ENCODE peak calls at places on chromosomes 2 and 18, in ten cellular contexts. V is activated CD8-positive, alpha-beta memory T cell treated with anti-CD3 and anti-CD28 coated beads, Interleukin-2, amount 50 U/mL, for 4 hours; B is GM12865; M is HT-29; Y is HS-5; R is GM03348; T is EL; Z is brain microvascular endothelial cell; D is activated CD4-positive, CD25-positive, alpha-beta regulatory T cell; A is IMR-90. U is an unnamed sample.

GRCh38 chr2:62147610-62148301 is 48.2 kb upstream of the B3GNT2 start:
- DNase-seq in V (no peak), B (no peak), M (no peak), Y (peak), R (peak), T (peak), Z (peak), D (no peak), A (peak), U (no peak)

GRCh38 chr2:216349366-216349765 is 22.9 kb downstream of the MARCHF4 start:
- DNase-seq in V (no peak), B (no peak), M (no peak), Y (no peak), R (no peak), T (no peak), Z (no peak), D (no peak), A (no peak), U (no peak)

GRCh38 chr18:42114310-42114943 is 159.4 kb downstream of the PIK3C3 start:
- DNase-seq in V (peak), B (peak), M (peak), Y (peak), R (peak), T (peak), Z (peak), D (no peak), A (peak), U (peak)

GRCh38 chr2:127857494-127857818 is 499 bp downstream of the POLR2D start:
- DNase-seq in V (no peak), B (peak), M (peak), Y (peak), R (no peak), T (peak), Z (no peak), D (no peak), A (no peak), U (peak)

GRCh38 chr2:38057651-38058410 is 18.1 kb downstream of the CYP1B1 start:
- DNase-seq in V (no peak), B (no peak), M (no peak), Y (no peak), R (no peak), T (no peak), Z (no peak), D (no peak), A (no peak), U (no peak)

GRCh38 chr18:23824704-23825103 is 135.5 kb downstream of the LAMA3 start:
- DNase-seq in V (no peak), B (no peak), M (peak), Y (no peak), R (no peak), T (peak), Z (no peak), D (no peak), A (peak), U (no peak)

GRCh38 chr2:128808462-128809255 is 490.0 kb upstream of the HS6ST1 start:
- DNase-seq in V (no peak), B (no peak), M (peak), Y (peak), R (no peak), T (no peak), Z (peak), D (no peak), A (peak), U (no peak)

GRCh38 chr2:113012436-113013335 is 7.4 kb downstream of the IL36A start:
- DNase-seq in V (no peak), B (no peak), M (no peak), Y (peak), R (no peak), T (peak), Z (peak), D (no peak), A (peak), U (no peak)

GRCh38 chr2:219161097-219161496 is 482 bp upstream of the NHEJ1 start:
- DNase-seq in V (no peak), B (no peak), M (no peak), Y (no peak), R (no peak), T (no peak), Z (no peak), D (no peak), A (no peak), U (no peak)

GRCh38 chr2:175218551-175218950 is 37.0 kb upstream of the ATP5MC3 start:
- DNase-seq in V (no peak), B (no peak), M (no peak), Y (no peak), R (no peak), T (no peak), Z (no peak), D (no peak), A (no peak), U (no peak)

GRCh38 chr2:61426267-61426897 is 44.5 kb downstream of the USP34 start:
- DNase-seq in V (peak), B (peak), M (peak), Y (no peak), R (peak), T (peak), Z (no peak), D (peak), A (no peak), U (peak)

GRCh38 chr2:85231242-85231805 is 96.5 kb downstream of the TGOLN2 start:
- DNase-seq in V (no peak), B (no peak), M (no peak), Y (no peak), R (no peak), T (no peak), Z (no peak), D (no peak), A (no peak), U (no peak)

GRCh38 chr18:79784965-79785770 is 12.6 kb upstream of the KCNG2 start:
- DNase-seq in V (no peak), B (no peak), M (no peak), Y (no peak), R (no peak), T (no peak), Z (no peak), D (no peak), A (peak), U (no peak)

GRCh38 chr2:177165731-177166711 is 46.6 kb upstream of the HNRNPA3 start:
- DNase-seq in V (no peak), B (peak), M (peak), Y (no peak), R (peak), T (no peak), Z (peak), D (no peak), A (peak), U (peak)

GRCh38 chr2:199499005-199499404 is 41.3 kb upstream of the SATB2 start:
- DNase-seq in V (no peak), B (no peak), M (no peak), Y (no peak), R (no peak), T (no peak), Z (no peak), D (no peak), A (no peak), U (no peak)

GRCh38 chr2:216792222-216793001 is 67.5 kb downstream of the TNP1 start:
- DNase-seq in V (no peak), B (no peak), M (no peak), Y (no peak), R (peak), T (peak), Z (peak), D (no peak), A (peak), U (no peak)

GRCh38 chr18:63321291-63321690 is 1.7 kb upstream of the BCL2 start:
- DNase-seq in V (no peak), B (no peak), M (no peak), Y (no peak), R (no peak), T (no peak), Z (no peak), D (no peak), A (no peak), U (no peak)

GRCh38 chr2:78061301-78061700 is 539.1 kb upstream of the LRRTM4 start:
- DNase-seq in V (no peak), B (no peak), M (no peak), Y (no peak), R (no peak), T (no peak), Z (no peak), D (no peak), A (no peak), U (no peak)

GRCh38 chr2:37378411-37378810 is 34.0 kb downstream of the QPCT start:
- DNase-seq in V (no peak), B (no peak), M (peak), Y (no peak), R (peak), T (peak), Z (peak), D (no peak), A (peak), U (no peak)

GRCh38 chr2:39228413-39229209 is 15.2 kb downstream of the CDKL4 start:
- DNase-seq in V (no peak), B (peak), M (no peak), Y (no peak), R (no peak), T (no peak), Z (no peak), D (no peak), A (no peak), U (no peak)